ENCODE peak calls at places on chromosomes 6 and 20, in eight cellular contexts. X is HTR-8/SVneo; D is astrocyte of the cerebellum; Y is right cardiac atrium; V is stimulated activated CD4-positive, alpha-beta T cell treated with anti-CD3 and anti-CD28 coated beads, Interleukin-2, amount 100 ng/mL, for 24 hours; J is activated naive CD4-positive, alpha-beta T cell treated with anti-CD3 and anti-CD28 coated beads for 36 hours; C is neural progenitor cell; W is G401. U is an unnamed sample.

GRCh38 chr6:84228198-84228543 is 728 bp upstream of the CEP162 start:
- DNase-seq in X (no peak), W (no peak), C (no peak), Y (no peak), V (no peak), J (no peak), D (no peak), U (no peak)

GRCh38 chr6:24720131-24720603 is 1.2 kb upstream of the C6orf62 start:
- DNase-seq in C (peak), V (peak), W (peak), D (no peak), J (peak), X (no peak), Y (peak), U (peak)

GRCh38 chr6:79997728-79998127 is 6.7 kb upstream of the TTK start:
- DNase-seq in Y (no peak), W (no peak), X (no peak), C (no peak), D (no peak), V (no peak), J (no peak), U (no peak)

GRCh38 chr20:18805881-18806280 is 7.7 kb upstream of the SCP2D1 start:
- DNase-seq in V (no peak), D (no peak), Y (no peak), W (no peak), J (no peak), C (no peak), X (no peak), U (peak)

GRCh38 chr6:122365775-122366403 is 33.6 kb upstream of the HSF2 start:
- DNase-seq in X (no peak), V (no peak), W (no peak), C (no peak), D (no peak), J (no peak), Y (no peak), U (peak)

GRCh38 chr6:90444125-90444745 is 142.6 kb downstream of the MAP3K7 start:
- DNase-seq in J (no peak), X (no peak), C (peak), V (no peak), W (no peak), D (no peak), Y (no peak), U (no peak)

GRCh38 chr20:58184984-58185383 is 43.5 kb downstream of the ANKRD60 start:
- DNase-seq in W (no peak), X (no peak), J (no peak), Y (no peak), D (no peak), C (no peak), V (no peak), U (no peak)

GRCh38 chr6:56417823-56418222 is 170.4 kb upstream of the COL21A1 start:
- DNase-seq in X (no peak), J (no peak), Y (no peak), D (no peak), C (no peak), W (no peak), V (no peak), U (no peak)

GRCh38 chr20:47561175-47561574 is 59.5 kb downstream of the NCOA3 start:
- DNase-seq in D (no peak), J (no peak), V (no peak), C (no peak), Y (no peak), W (no peak), X (no peak), U (no peak)

GRCh38 chr20:19212524-19213502 is at the start of gene SLC24A3:
- DNase-seq in W (peak), V (no peak), D (no peak), J (peak), X (no peak), C (peak), Y (peak), U (peak)

GRCh38 chr6:170184324-170184723 is 106.6 kb downstream of the DLL1 start:
- DNase-seq in C (no peak), Y (no peak), D (no peak), V (no peak), J (no peak), W (no peak), X (no peak), U (no peak)

GRCh38 chr6:30618270-30618787 is 689 bp downstream of the MRPS18B start:
- DNase-seq in C (no peak), X (no peak), W (no peak), D (no peak), Y (no peak), J (no peak), V (no peak), U (no peak)

GRCh38 chr6:32883789-32884188 is 29.8 kb downstream of the PSMB9 start:
- DNase-seq in C (peak), V (no peak), W (no peak), J (no peak), Y (peak), D (no peak), X (no peak), U (peak)

GRCh38 chr6:16398587-16398986 is 160.2 kb downstream of the GMPR start:
- DNase-seq in J (no peak), Y (no peak), X (peak), C (no peak), V (no peak), W (no peak), D (peak), U (no peak)

GRCh38 chr6:108728826-108729225 is 119.4 kb upstream of the ARMC2 start:
- DNase-seq in D (no peak), Y (no peak), J (no peak), W (no peak), V (no peak), X (no peak), C (no peak), U (peak)

GRCh38 chr6:6379573-6379972 is 59.1 kb upstream of the F13A1 start:
- DNase-seq in V (no peak), D (peak), W (no peak), Y (no peak), J (no peak), C (no peak), X (no peak), U (peak)

GRCh38 chr6:170186909-170187668 is 103.8 kb downstream of the DLL1 start:
- DNase-seq in D (no peak), J (no peak), Y (no peak), X (no peak), W (no peak), V (no peak), C (no peak), U (no peak)

GRCh38 chr6:109095036-109095820 is at the start of gene CEP57L1:
- DNase-seq in V (peak), Y (peak), W (peak), J (peak), C (peak), X (peak), D (peak), U (peak)

GRCh38 chr6:29624520-29624961 is 8.4 kb downstream of the GABBR1 start:
- DNase-seq in V (no peak), Y (no peak), W (peak), C (no peak), X (no peak), J (no peak), D (no peak), U (peak)